ENCODE peak calls at places on chromosomes 12 and 14, in six cellular contexts. Z is stomach, R is type B pancreatic cell, J is brain microvascular endothelial cell, Y is foreskin fibroblast, A is fibroblast of the aortic adventitia. Q is an unnamed sample.

GRCh38 chr12:69019082-69019481 is 86.1 kb upstream of the CPM start:
- DNase-seq in R (no peak), Z (no peak), J (no peak), A (no peak), Y (no peak), Q (no peak)

GRCh38 chr12:131089526-131090253 is 136.0 kb downstream of the ADGRD1 start:
- DNase-seq in Z (no peak), J (no peak), Y (no peak), R (peak), A (no peak), Q (no peak)

GRCh38 chr12:112936927-112937326 is 1.3 kb upstream of the OAS3 start:
- DNase-seq in J (no peak), A (peak), R (no peak), Z (no peak), Y (no peak), Q (no peak)

GRCh38 chr12:45216983-45217485 is 1.1 kb downstream of the ANO6 start:
- DNase-seq in A (no peak), Y (no peak), Z (no peak), J (no peak), R (no peak), Q (no peak)

GRCh38 chr12:117045998-117046374 is 53.2 kb downstream of the TESC start:
- DNase-seq in A (no peak), J (no peak), Z (no peak), R (no peak), Y (no peak), Q (no peak)

GRCh38 chr12:18391136-18391535 is 129.8 kb downstream of the PIK3C2G start:
- DNase-seq in A (no peak), J (no peak), Z (no peak), Y (no peak), R (no peak), Q (no peak)

GRCh38 chr14:99063620-99064225 is 208.3 kb downstream of the BCL11B start:
- DNase-seq in R (no peak), Z (no peak), J (no peak), A (no peak), Y (no peak), Q (no peak)

GRCh38 chr12:122085571-122085970 is 7.0 kb downstream of the MLXIP start:
- DNase-seq in A (no peak), Y (no peak), Z (no peak), J (no peak), R (no peak), Q (no peak)

GRCh38 chr14:99038401-99038800 is 233.6 kb downstream of the BCL11B start:
- DNase-seq in A (no peak), Y (no peak), R (peak), J (peak), Z (peak), Q (peak)

GRCh38 chr14:67577909-67578749 is 21.9 kb downstream of the PIGH start:
- DNase-seq in J (no peak), Y (no peak), R (no peak), Z (no peak), A (no peak), Q (no peak)

GRCh38 chr12:27277846-27278260 is 33.8 kb downstream of the STK38L start:
- DNase-seq in Y (no peak), R (no peak), J (peak), Z (no peak), A (peak), Q (peak)

GRCh38 chr14:77843155-77843554 is 43.2 kb downstream of the ADCK1 start:
- DNase-seq in A (no peak), R (no peak), J (no peak), Z (no peak), Y (no peak), Q (no peak)

GRCh38 chr14:104112609-104113571 is 25.5 kb upstream of the KIF26A start:
- DNase-seq in A (no peak), Z (peak), Y (no peak), R (no peak), J (no peak), Q (no peak)

GRCh38 chr14:65332141-65332871 is 80.2 kb upstream of the FUT8 start:
- DNase-seq in Y (no peak), A (no peak), Z (no peak), J (no peak), R (no peak), Q (no peak)

GRCh38 chr14:90781876-90782275 is 34.4 kb downstream of the TTC7B start:
- DNase-seq in Z (no peak), R (no peak), J (no peak), Y (no peak), A (no peak), Q (no peak)

GRCh38 chr12:132284618-132285310 is 44.6 kb downstream of the GALNT9 start:
- DNase-seq in J (no peak), Y (no peak), Z (no peak), A (no peak), R (no peak), Q (no peak)

GRCh38 chr14:58298477-58298879 is at the start of gene ARID4A:
- DNase-seq in A (no peak), J (no peak), Y (no peak), R (peak), Z (peak), Q (no peak)

GRCh38 chr12:91185437-91185836 is 2.8 kb upstream of the DCN start:
- DNase-seq in A (no peak), Y (no peak), R (no peak), J (no peak), Z (no peak), Q (no peak)

GRCh38 chr14:30223385-30223785 is 295.7 kb upstream of the PRKD1 start:
- DNase-seq in Z (peak), J (peak), Y (peak), A (peak), R (no peak), Q (peak)

GRCh38 chr14:104794099-104794498 is 1.4 kb downstream of the AKT1 start:
- DNase-seq in Y (peak), Z (peak), A (peak), J (peak), R (no peak), Q (peak)

GRCh38 chr12:43826681-43827458 is 9.0 kb upstream of the TMEM117 start:
- DNase-seq in Z (no peak), R (no peak), J (peak), A (peak), Y (no peak), Q (peak)

GRCh38 chr14:61250063-61250462 is 31.1 kb downstream of the TMEM30B start:
- DNase-seq in Z (no peak), A (no peak), Y (no peak), J (no peak), R (no peak), Q (no peak)

GRCh38 chr12:116590561-116590960 is 31.4 kb downstream of the MAP1LC3B2 start:
- DNase-seq in Y (no peak), Z (no peak), J (no peak), R (no peak), A (no peak), Q (peak)

GRCh38 chr14:104266643-104267575 is 128.5 kb downstream of the KIF26A start:
- DNase-seq in R (peak), Y (no peak), Z (peak), J (no peak), A (no peak), Q (no peak)

GRCh38 chr12:2018401-2018800 is 14.1 kb upstream of the DCP1B start:
- DNase-seq in Y (no peak), A (no peak), Z (no peak), J (no peak), R (no peak), Q (no peak)

GRCh38 chr14:83883732-83884131 is 1646.2 kb upstream of the FLRT2 start:
- DNase-seq in R (no peak), Y (no peak), Z (no peak), J (no peak), A (no peak), Q (no peak)

GRCh38 chr12:121894633-121895032 is 6.0 kb downstream of the PSMD9 start:
- DNase-seq in R (no peak), J (peak), Y (no peak), A (peak), Z (no peak), Q (peak)

GRCh38 chr12:52264435-52264825 is 10.0 kb upstream of the KRT86 start:
- DNase-seq in R (no peak), A (no peak), Z (no peak), J (no peak), Y (no peak), Q (no peak)

GRCh38 chr12:10361622-10362021 is 28.2 kb downstream of the KLRK1 start:
- DNase-seq in R (no peak), A (peak), Y (peak), J (peak), Z (no peak), Q (no peak)

GRCh38 chr14:92645841-92646478 is 102.5 kb downstream of the LGMN start:
- DNase-seq in R (no peak), J (no peak), Z (no peak), A (peak), Y (peak), Q (peak)

GRCh38 chr14:100048786-100049185 is 16.4 kb upstream of the EVL start:
- DNase-seq in Z (no peak), J (no peak), R (no peak), A (no peak), Y (no peak), Q (no peak)

GRCh38 chr12:119235352-119235751 is 56.6 kb downstream of the HSPB8 start:
- DNase-seq in Y (no peak), A (no peak), J (no peak), R (no peak), Z (no peak), Q (no peak)

GRCh38 chr12:128178971-128179370 is 88.0 kb upstream of the TMEM132C start:
- DNase-seq in Z (no peak), R (no peak), A (no peak), J (no peak), Y (no peak), Q (no peak)

GRCh38 chr14:28163897-28164296 is 602.7 kb upstream of the FOXG1 start:
- DNase-seq in Z (no peak), R (no peak), A (no peak), J (no peak), Y (no peak), Q (no peak)

GRCh38 chr12:94157891-94158495 is 9.6 kb downstream of the PLXNC1 start:
- DNase-seq in A (no peak), Y (no peak), Z (no peak), J (no peak), R (no peak), Q (no peak)

GRCh38 chr12:30594509-30594908 is 101.2 kb downstream of the IPO8 start:
- DNase-seq in J (no peak), A (no peak), R (no peak), Y (no peak), Z (no peak), Q (no peak)

GRCh38 chr14:48973136-48973535 is 613.0 kb downstream of the RPS29 start:
- DNase-seq in R (no peak), Z (no peak), J (peak), Y (peak), A (no peak), Q (no peak)

GRCh38 chr14:63027719-63028118 is 17.5 kb downstream of the KCNH5 start:
- DNase-seq in A (no peak), R (no peak), J (no peak), Z (no peak), Y (no peak), Q (no peak)

GRCh38 chr12:28390716-28391452 is 200.6 kb downstream of the CCDC91 start:
- DNase-seq in A (peak), R (no peak), J (peak), Z (no peak), Y (peak), Q (no peak)

DNA sequence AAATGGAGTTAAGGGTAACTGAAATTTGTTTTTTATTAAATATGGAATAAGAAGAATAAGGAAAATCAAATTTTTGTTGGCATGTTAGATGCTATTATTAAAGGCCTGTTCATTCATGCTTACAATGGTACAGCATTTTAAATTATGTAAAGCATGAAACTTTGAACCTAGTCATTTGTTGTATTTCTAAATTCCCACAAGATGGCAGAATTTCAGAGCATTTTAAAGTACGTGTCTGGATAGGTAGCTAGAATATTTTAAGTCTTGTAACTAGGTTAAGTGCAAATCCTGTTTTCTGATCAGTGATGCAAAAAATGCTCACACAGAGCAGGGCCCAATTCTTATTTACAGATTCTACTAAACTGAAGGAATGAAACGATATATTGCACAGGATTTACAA is 585.6 kb upstream of the MIS18BP1 start:
- DNase-seq in J (no peak), A (no peak), Y (no peak), R (no peak), Z (no peak), Q (no peak)
- TF ChIP-seq CTCF in J (no peak), A (no peak), Y (peak), R (peak), Z (no peak), Q (peak)

GRCh38 chr12:109255377-109255776 is 53.7 kb downstream of the FOXN4 start:
- DNase-seq in Z (no peak), R (no peak), Y (peak), J (peak), A (peak), Q (no peak)
- TF ChIP-seq CTCF in Z (no peak), R (no peak), Y (peak), J (peak), A (no peak), Q (peak)

DNA sequence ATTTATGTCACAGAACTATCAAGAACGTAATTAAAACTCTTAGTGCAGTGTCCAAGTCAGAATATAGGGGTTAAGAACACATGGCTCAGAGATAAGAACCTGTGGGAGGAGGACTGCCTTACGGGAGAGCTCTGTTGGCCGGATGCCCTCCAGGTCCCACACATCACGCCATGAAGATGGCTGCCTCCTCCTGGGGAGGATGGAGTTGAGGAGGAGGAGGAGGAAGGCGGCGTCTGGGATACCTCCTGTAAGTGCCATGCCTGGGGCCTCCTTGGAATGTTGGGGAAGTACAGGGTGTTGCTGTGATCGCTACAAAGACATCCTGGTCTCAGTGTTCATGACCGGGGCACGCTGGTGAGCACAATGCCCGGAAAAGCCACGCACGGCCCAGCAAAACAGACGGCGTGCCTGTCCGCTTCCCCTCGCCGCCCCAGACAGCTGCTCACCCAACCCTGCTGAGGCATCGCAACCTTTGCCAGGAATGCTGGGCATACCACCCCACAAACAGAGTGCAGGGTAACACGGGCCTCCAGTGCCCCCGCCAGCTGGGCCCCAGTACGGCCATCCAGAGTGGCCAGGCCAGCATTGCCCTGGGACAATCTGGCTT is 28.7 kb upstream of the CD9 start:
- DNase-seq in Z (no peak), R (no peak), Y (no peak), A (no peak), J (no peak), Q (no peak)
- TF ChIP-seq CTCF in Z (no peak), R (no peak), Y (no peak), A (no peak), J (no peak), Q (no peak)

DNA sequence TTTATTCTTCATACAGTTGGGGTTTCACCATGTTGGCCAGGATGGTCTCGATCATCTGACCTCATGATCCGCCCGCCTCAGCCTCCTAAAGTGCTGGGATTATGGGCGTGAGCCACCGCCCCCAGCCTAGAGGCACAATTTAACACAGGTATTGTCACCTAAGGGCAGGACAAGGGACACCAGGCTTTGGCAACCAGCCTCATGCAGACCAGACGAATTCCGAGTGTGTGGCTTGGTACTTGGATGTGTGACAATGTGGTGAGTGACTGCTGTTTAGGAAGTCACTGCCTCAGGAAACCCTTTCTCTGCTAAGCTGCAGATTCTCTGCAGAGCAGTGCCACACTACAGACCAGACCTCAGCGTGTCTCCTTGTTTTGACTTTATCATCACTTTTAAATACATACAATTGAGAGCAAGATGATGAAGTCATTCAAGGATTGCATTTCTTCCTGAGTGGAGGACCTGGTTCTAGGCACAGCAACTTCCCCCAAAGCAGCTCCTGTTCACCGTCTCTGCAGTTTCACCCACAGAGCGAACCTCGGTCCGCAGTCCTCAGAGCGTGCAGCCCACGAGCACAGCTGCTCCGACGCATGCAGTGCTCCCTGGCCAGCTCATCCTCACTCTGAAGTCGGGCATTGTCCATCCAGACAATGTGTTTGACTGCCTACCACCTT is 235.1 kb downstream of the CHST11 start:
- DNase-seq in J (no peak), Z (no peak), R (no peak), Y (no peak), A (no peak), Q (no peak)
- TF ChIP-seq CTCF in J (no peak), Z (no peak), R (no peak), Y (no peak), A (no peak), Q (no peak)

GRCh38 chr14:66395300-66395699 is 90.9 kb upstream of the CCDC196 start:
- DNase-seq in J (no peak), A (no peak), Z (no peak), R (no peak), Y (no peak), Q (no peak)
- TF ChIP-seq CTCF in J (no peak), A (no peak), Z (no peak), R (no peak), Y (no peak), Q (no peak)

GRCh38 chr12:47885012-47885501 is 19.7 kb downstream of the VDR start:
- DNase-seq in A (no peak), R (no peak), Y (no peak), J (no peak), Z (no peak), Q (no peak)
- TF ChIP-seq CTCF in A (no peak), R (no peak), Y (no peak), J (no peak), Z (no peak), Q (no peak)

DNA sequence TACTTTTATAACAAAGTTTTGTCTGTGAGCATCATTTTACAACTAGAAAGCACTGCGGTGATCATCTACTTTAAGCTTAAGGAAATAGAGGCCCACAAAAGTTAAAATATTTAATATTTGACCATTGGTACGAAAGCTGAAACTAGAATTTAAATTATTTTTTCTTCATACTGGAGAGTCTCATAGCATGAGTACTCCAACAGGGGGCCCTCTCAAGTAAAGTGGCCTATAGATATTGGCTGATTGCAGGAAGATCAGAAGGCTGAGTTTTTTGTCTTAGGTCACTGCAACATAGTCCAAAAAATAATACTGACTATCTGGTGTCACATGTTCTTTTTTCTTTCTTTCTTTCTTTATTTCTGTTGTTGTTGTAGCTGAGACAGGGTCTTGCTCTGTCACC is 75.3 kb upstream of the ZDHHC17 start:
- DNase-seq in R (no peak), Y (no peak), Z (no peak), A (no peak), J (no peak), Q (no peak)
- TF ChIP-seq CTCF in R (peak), Y (peak), Z (no peak), A (peak), J (peak), Q (peak)

GRCh38 chr12:64943686-64944085 is 119.2 kb downstream of the TBC1D30 start:
- DNase-seq in Y (no peak), A (peak), R (no peak), J (no peak), Z (no peak), Q (no peak)
- TF ChIP-seq CTCF in Y (no peak), A (no peak), R (no peak), J (no peak), Z (no peak), Q (no peak)

DNA sequence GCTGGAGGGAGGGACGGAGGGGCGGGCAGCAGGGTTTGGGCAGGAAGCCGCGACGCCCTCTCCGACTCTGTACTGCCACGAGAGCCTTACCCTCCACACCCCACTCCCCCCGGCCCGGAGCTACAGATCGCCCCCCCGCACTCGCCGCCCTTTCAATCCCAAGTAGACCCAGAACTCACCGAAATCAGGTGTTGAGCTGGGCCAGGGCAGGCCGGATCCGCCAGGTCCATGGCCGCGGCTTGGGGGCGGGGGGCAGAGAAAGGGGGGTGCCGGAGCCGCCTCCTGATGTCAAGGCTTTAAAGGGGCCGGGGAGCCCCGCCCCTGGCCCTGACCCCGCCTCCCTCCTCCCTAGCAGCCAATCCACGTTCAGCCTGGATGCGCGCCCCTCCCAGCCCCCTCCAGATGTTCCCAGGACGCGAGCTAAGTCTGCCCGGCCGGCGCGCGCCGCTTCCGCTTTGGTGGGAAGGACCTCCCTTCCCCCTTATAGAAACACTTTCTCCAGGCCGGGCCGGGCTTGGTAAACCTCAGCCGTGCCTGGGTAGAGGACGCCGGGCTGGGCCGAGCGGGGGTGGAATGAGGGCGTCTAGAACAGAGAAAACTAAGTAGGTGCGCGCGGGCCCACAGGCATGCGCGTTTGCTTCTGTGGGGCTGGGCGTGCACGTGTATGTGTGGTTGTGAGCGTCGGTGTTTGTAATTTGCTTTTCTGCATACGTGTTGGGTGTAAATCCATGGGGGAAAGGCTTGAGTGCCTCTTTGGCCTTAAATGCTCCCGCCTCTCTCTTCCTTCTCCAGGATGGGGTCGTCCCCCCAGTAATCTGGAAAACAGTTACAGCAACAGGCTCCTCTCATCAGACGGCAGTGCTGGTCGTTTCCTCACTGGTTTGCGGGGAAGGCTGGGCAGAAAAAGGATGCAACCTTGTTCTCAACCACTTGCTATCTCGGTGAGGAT is at the start of gene NCKAP5L:
- DNase-seq in J (peak), Z (peak), R (peak), Y (peak), A (peak), Q (peak)
- TF ChIP-seq CTCF in J (no peak), Z (no peak), R (no peak), Y (no peak), A (no peak), Q (no peak)

Q was measured in HFFc6.